ENCODE peak calls at places on chromosomes 12 and 14, in eight cellular contexts. W is MM.1S, S is mammary epithelial cell, E is GM23248, A is mesendoderm, U is fibroblast of lung, D is IMR-90, L is PC-3. M is an unnamed sample.

GRCh38 chr12:117836999-117837736 is 131.6 kb downstream of the KSR2 start:
- DNase-seq in W (peak), S (peak), E (peak), A (peak), U (peak), D (peak), L (peak), M (no peak)

GRCh38 chr14:23351681-23352505 is 794 bp downstream of the SLC22A17 start:
- DNase-seq in W (no peak), S (no peak), E (peak), A (peak), U (peak), D (no peak), L (no peak), M (no peak)

GRCh38 chr12:17216156-17216555 is 610.2 kb upstream of the LMO3 start:
- DNase-seq in W (no peak), S (no peak), E (no peak), A (no peak), U (no peak), D (no peak), L (no peak), M (no peak)

GRCh38 chr14:68655961-68656360 is 136.9 kb downstream of the ZFP36L1 start:
- DNase-seq in W (no peak), S (peak), E (no peak), A (no peak), U (no peak), D (no peak), L (peak), M (no peak)

GRCh38 chr12:91414147-91414546 is 231.5 kb upstream of the DCN start:
- DNase-seq in W (no peak), S (no peak), E (no peak), A (no peak), U (no peak), D (no peak), L (no peak), M (no peak)

GRCh38 chr14:104894331-104895206 is 29.5 kb downstream of the CEP170B start:
- DNase-seq in W (no peak), S (no peak), E (no peak), A (no peak), U (no peak), D (no peak), L (no peak), M (no peak)

GRCh38 chr14:95713596-95714371 is at the start of gene TCL1A:
- DNase-seq in W (no peak), S (no peak), E (no peak), A (peak), U (no peak), D (no peak), L (no peak), M (no peak)

GRCh38 chr12:2284321-2284813 is 231.6 kb downstream of the CACNA1C start:
- DNase-seq in W (no peak), S (no peak), E (peak), A (no peak), U (peak), D (peak), L (no peak), M (no peak)

GRCh38 chr14:102029956-102030355 is 56.9 kb downstream of the HSP90AA1 start:
- DNase-seq in W (no peak), S (no peak), E (peak), A (peak), U (peak), D (peak), L (peak), M (no peak)

GRCh38 chr14:76195003-76195402 is 43.3 kb downstream of the GPATCH2L start:
- DNase-seq in W (no peak), S (no peak), E (no peak), A (no peak), U (no peak), D (no peak), L (no peak), M (no peak)

DNA sequence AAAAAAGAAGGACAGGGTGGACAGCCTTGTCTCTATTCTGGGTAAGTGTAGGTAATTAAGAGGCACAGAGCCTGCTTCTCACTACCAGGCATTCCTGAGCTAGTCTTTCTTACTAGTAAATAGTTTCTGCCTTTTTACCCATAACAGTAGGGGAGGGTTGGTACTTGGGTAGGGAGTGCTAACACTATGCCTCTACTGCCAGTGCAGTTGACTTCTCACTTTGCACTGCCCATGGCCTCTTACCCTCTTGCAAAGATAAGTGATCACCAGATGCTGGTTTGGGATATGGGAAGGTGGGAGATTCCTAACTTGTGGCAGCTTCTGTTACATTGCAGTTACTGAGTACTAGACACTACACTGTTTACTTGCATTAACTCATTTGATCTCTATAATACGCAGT is 11.6 kb downstream of the AHSA1 start:
- DNase-seq in W (no peak), S (no peak), E (no peak), A (peak), U (no peak), D (no peak), L (no peak), M (no peak)
- H3K27ac ChIP-seq in W (no peak), S (no peak), E (no peak), A (no peak), U (no peak), D (no peak), L (no peak), M (no peak)

GRCh38 chr12:124677552-124678356 is 110.3 kb upstream of the NCOR2 start:
- DNase-seq in W (no peak), S (no peak), E (no peak), A (no peak), U (no peak), D (no peak), L (no peak), M (no peak)

GRCh38 chr12:124674937-124675336 is 107.5 kb upstream of the NCOR2 start:
- DNase-seq in W (no peak), S (no peak), E (no peak), A (no peak), U (no peak), D (no peak), L (no peak), M (no peak)

GRCh38 chr12:124676725-124677462 is 109.5 kb upstream of the NCOR2 start:
- DNase-seq in W (no peak), S (no peak), E (no peak), A (no peak), U (no peak), D (no peak), L (no peak), M (no peak)

GRCh38 chr12:124675881-124676688 is 108.7 kb upstream of the NCOR2 start:
- DNase-seq in W (no peak), S (no peak), E (peak), A (no peak), U (peak), D (peak), L (no peak), M (no peak)

GRCh38 chr12:124673881-124674617 is 106.6 kb upstream of the NCOR2 start:
- DNase-seq in W (no peak), S (no peak), E (no peak), A (no peak), U (peak), D (no peak), L (no peak), M (no peak)
- H3K9ac ChIP-seq in W (no peak), S (no peak), E (no peak), A (no peak), U (no peak), D (no peak), L (no peak), M (no peak)

GRCh38 chr12:108297895-108298760 is 41.0 kb downstream of the CMKLR1 start:
- DNase-seq in W (no peak), S (no peak), E (no peak), A (no peak), U (no peak), D (no peak), L (no peak), M (no peak)
- H3K27ac ChIP-seq in W (no peak), S (no peak), E (no peak), A (no peak), U (no peak), D (no peak), L (no peak), M (no peak)

GRCh38 chr12:56517854-56518253 is 3.8 kb upstream of the RBMS2 start:
- DNase-seq in W (no peak), S (peak), E (no peak), A (no peak), U (no peak), D (no peak), L (peak), M (peak)

GRCh38 chr12:56521209-56521589 is 421 bp upstream of the RBMS2 start:
- DNase-seq in W (no peak), S (no peak), E (peak), A (no peak), U (no peak), D (no peak), L (no peak), M (no peak)

GRCh38 chr12:56520025-56520810 is 1.4 kb upstream of the RBMS2 start:
- DNase-seq in W (no peak), S (no peak), E (peak), A (no peak), U (peak), D (peak), L (no peak), M (no peak)

GRCh38 chr12:56521590-56522371 is at the start of gene RBMS2:
- DNase-seq in W (peak), S (peak), E (peak), A (peak), U (peak), D (peak), L (peak), M (peak)

GRCh38 chr12:56518570-56518969 is 3.0 kb upstream of the RBMS2 start:
- DNase-seq in W (no peak), S (peak), E (peak), A (no peak), U (peak), D (peak), L (peak), M (no peak)
- H3K9ac ChIP-seq in W (no peak), S (no peak), E (peak), A (no peak), U (no peak), D (no peak), L (peak), M (no peak)

DNA sequence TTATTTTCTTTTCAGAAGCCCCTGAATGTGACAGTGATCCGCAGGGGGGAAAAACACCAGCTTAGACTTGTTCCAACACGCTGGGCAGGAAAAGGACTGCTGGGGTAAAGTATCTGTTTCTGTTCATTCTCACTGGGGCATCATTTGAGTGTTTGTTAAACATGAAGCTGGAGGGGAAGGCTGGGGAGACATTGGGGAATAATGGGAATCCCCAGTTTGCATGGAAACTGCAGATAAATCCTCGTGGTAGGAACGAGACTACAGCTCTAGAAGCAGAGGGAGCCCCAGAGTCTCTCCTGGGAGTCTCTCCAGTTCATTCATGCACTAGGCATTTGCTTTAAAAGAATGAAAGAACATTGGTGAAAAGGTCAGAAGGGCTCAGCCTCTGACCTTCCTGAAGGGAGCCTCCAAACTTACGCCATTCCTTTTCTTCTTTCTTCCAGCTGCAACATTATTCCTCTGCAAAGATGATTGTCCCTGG is 2.5 kb upstream of the CFAP251 start:
- DNase-seq in W (no peak), S (peak), E (no peak), A (no peak), U (no peak), D (peak), L (no peak), M (no peak)
- H3K27ac ChIP-seq in W (no peak), S (peak), E (no peak), A (no peak), U (no peak), D (no peak), L (no peak), M (peak)

GRCh38 chr14:38070213-38070612 is 137.5 kb upstream of the SSTR1 start:
- DNase-seq in W (no peak), S (no peak), E (peak), A (no peak), U (no peak), D (no peak), L (no peak), M (no peak)

GRCh38 chr14:38065101-38065762 is 142.5 kb upstream of the SSTR1 start:
- DNase-seq in W (no peak), S (no peak), E (no peak), A (peak), U (no peak), D (no peak), L (no peak), M (no peak)
- H3K9ac ChIP-seq in W (no peak), S (no peak), E (no peak), A (no peak), U (no peak), D (no peak), L (no peak), M (no peak)

GRCh38 chr12:26830358-26830757 is 2.6 kb downstream of the ITPR2 start:
- DNase-seq in W (no peak), S (no peak), E (no peak), A (no peak), U (no peak), D (no peak), L (no peak), M (no peak)

GRCh38 chr12:26832817-26833691 is at the start of gene ITPR2:
- DNase-seq in W (peak), S (peak), E (peak), A (peak), U (peak), D (peak), L (peak), M (no peak)

GRCh38 chr12:26831959-26832816 is 806 bp downstream of the ITPR2 start:
- DNase-seq in W (peak), S (peak), E (peak), A (peak), U (peak), D (peak), L (peak), M (no peak)

GRCh38 chr12:26828315-26828714 is 4.7 kb downstream of the ITPR2 start:
- DNase-seq in W (no peak), S (no peak), E (no peak), A (no peak), U (no peak), D (no peak), L (no peak), M (no peak)

GRCh38 chr12:26830783-26831601 is 2.0 kb downstream of the ITPR2 start:
- DNase-seq in W (no peak), S (no peak), E (no peak), A (peak), U (no peak), D (no peak), L (no peak), M (no peak)
- H3K27ac ChIP-seq in W (no peak), S (no peak), E (no peak), A (no peak), U (no peak), D (no peak), L (no peak), M (peak)

DNA sequence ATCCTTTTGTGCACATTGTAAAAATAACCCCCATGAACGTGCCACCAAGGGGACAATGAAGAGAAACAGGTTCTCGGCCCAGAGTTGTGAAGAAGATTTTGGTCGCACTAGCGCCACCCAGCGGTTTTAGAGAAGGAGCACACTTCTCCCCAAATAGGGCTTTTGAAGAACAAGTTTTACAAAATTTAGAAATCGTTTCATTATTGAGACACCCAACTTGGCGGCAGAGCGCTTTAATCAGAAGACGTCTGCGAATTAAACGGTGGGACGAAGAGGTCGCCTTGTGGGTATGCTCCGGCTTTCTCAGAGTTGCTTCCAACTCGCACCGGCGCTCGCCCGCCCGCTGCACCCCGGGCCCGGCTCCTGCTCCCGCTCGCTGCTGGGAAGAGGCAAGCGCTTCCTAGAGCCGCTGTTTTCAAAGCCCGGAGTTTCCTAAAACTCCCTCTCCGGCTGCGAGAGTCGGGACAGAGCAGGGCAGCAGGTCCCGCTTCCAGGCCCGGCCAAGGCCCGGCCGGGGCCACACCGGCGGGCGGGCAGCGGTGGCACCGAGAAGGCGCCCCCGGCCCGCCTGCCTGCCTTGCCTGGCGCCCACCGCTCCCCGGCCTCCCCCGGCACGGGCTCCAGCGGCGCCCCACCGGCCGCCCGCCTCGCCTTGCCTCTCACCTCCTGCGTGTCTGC is 672 bp downstream of the FOXA1 start:
- DNase-seq in W (peak), S (peak), E (peak), A (peak), U (peak), D (peak), L (peak), M (peak)
- H3K9ac ChIP-seq in W (peak), S (peak), E (no peak), A (peak), U (peak), D (no peak), L (peak), M (peak)

GRCh38 chr12:11830298-11830937 is 180.9 kb downstream of the ETV6 start:
- DNase-seq in W (peak), S (peak), E (no peak), A (no peak), U (no peak), D (no peak), L (no peak), M (peak)

GRCh38 chr12:11832100-11832499 is 182.6 kb downstream of the ETV6 start:
- DNase-seq in W (no peak), S (no peak), E (no peak), A (no peak), U (peak), D (no peak), L (no peak), M (no peak)

GRCh38 chr12:11834925-11835324 is 185.5 kb downstream of the ETV6 start:
- DNase-seq in W (no peak), S (no peak), E (peak), A (no peak), U (no peak), D (no peak), L (no peak), M (no peak)

GRCh38 chr12:11834104-11834812 is 184.8 kb downstream of the ETV6 start:
- DNase-seq in W (no peak), S (peak), E (peak), A (no peak), U (peak), D (peak), L (peak), M (no peak)

DNA sequence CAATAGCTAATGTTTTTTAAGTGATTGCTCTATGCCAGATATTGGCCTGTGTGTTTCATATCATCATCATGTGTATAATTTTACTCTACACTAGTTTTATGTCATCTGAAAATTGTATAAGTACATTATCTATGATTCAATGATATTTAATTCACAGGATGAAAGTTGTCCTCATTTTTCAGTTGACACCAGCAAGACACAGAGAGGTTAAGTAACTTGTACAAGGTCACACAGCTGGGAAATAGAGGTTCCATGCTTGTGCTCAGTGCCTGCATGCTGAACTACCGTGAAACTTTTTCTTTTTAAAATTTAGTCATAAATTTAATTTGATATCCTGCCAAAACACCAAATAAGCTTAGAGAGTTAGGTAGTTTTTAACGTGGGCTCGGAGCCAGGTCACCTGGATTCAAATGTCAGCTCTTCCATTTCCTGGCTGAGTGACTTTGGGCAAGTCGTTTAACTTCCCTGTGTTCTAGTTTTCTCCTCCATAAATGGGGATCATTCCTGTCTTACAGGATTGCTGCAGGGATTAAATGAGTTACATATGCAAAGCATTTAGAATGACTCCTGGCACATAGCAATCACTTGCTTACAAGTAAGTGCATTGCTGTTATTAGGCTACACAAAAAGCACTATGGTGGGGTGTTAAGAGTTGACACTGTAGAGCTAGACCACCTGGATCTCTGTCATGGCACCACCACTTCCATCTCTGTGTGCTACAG is 183.9 kb downstream of the ETV6 start:
- DNase-seq in W (no peak), S (no peak), E (no peak), A (no peak), U (no peak), D (no peak), L (no peak), M (no peak)
- H3K27ac ChIP-seq in W (no peak), S (no peak), E (peak), A (no peak), U (no peak), D (no peak), L (peak), M (no peak)

DNA sequence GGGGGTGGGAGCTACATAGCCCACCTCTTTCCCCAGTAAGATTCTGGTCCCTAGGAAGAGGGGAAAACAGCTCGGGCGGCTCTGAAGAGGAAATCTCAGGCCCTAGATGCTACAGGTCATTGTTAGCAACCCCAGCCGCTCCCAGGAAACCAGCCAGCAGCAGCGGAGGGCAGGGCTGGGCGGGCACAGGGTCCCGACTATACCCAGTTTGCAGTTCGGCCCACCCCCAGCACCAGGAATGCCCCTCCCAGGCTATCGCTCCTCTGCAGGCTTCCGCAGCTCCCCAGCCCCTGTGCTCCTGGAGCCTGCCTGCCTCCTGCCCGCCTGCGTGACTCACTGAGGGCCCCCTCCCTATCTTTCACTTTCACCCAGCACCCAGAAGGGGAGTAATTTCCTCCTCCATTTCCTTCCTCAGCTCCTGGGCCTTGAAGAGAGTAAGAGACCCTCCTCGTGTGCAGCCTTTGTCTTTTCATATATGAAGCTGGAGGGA is 27.2 kb upstream of the PNMA1 start:
- DNase-seq in W (no peak), S (peak), E (peak), A (peak), U (peak), D (peak), L (peak), M (no peak)
- H3K9ac ChIP-seq in W (no peak), S (peak), E (peak), A (peak), U (peak), D (peak), L (peak), M (peak)